ENCODE peak calls at places on chromosomes 4 and X, in ten cellular contexts. One of them, this sample, is unnamed.
A peak's percentile ranks its signal among the peaks of the same experiment; 100 is the strongest.

GRCh38 chrX:45266456-45266855 is 65.8 kb upstream of the DIPK2B start:
- DNase-seq in Caco-2: no peak
- DNase-seq in activated CD4-positive, alpha-beta T cell treated with anti-CD3 and anti-CD28 coated beads, Interleukin-2, amount 50 U/mL, for 4 hours: no peak
- DNase-seq in M059J: peak; percentile 42
- DNase-seq in brain pericyte: no peak
- DNase-seq in H54: no peak
- DNase-seq in stimulated activated CD4-positive, alpha-beta T cell treated with anti-CD3 and anti-CD28 coated beads, Interleukin-2, amount 100 ng/mL, for 24 hours: no peak
- DNase-seq in fibroblast of lung: no peak
- DNase-seq in T-helper 1 cell: no peak
- DNase-seq in NCI-H1105: no peak
- DNase-seq in this sample: no peak

GRCh38 chrX:130100180-130100579 is 10.1 kb downstream of the ELF4 start:
- DNase-seq in stimulated activated CD4-positive, alpha-beta T cell treated with anti-CD3 and anti-CD28 coated beads, Interleukin-2, amount 100 ng/mL, for 24 hours: no peak
- DNase-seq in activated CD4-positive, alpha-beta T cell treated with anti-CD3 and anti-CD28 coated beads, Interleukin-2, amount 50 U/mL, for 4 hours: no peak
- DNase-seq in Caco-2: no peak
- DNase-seq in M059J: peak; percentile 59
- DNase-seq in NCI-H1105: no peak
- DNase-seq in H54: no peak
- DNase-seq in T-helper 1 cell: no peak
- DNase-seq in fibroblast of lung: peak; percentile 63
- DNase-seq in brain pericyte: no peak
- DNase-seq in this sample: no peak

GRCh38 chr4:76850010-76850441 is 47.9 kb downstream of the SOWAHB start:
- DNase-seq in activated CD4-positive, alpha-beta T cell treated with anti-CD3 and anti-CD28 coated beads, Interleukin-2, amount 50 U/mL, for 4 hours: no peak
- DNase-seq in T-helper 1 cell: no peak
- DNase-seq in Caco-2: no peak
- DNase-seq in NCI-H1105: no peak
- DNase-seq in H54: no peak
- DNase-seq in brain pericyte: peak; percentile 55
- DNase-seq in M059J: peak; percentile 94
- DNase-seq in fibroblast of lung: peak; percentile 88
- DNase-seq in stimulated activated CD4-positive, alpha-beta T cell treated with anti-CD3 and anti-CD28 coated beads, Interleukin-2, amount 100 ng/mL, for 24 hours: no peak
- DNase-seq in this sample: no peak

GRCh38 chrX:15055146-15055930 is 182.1 kb downstream of the MOSPD2 start:
- DNase-seq in NCI-H1105: no peak
- DNase-seq in Caco-2: no peak
- DNase-seq in T-helper 1 cell: no peak
- DNase-seq in stimulated activated CD4-positive, alpha-beta T cell treated with anti-CD3 and anti-CD28 coated beads, Interleukin-2, amount 100 ng/mL, for 24 hours: no peak
- DNase-seq in brain pericyte: no peak
- DNase-seq in M059J: peak; percentile 76
- DNase-seq in activated CD4-positive, alpha-beta T cell treated with anti-CD3 and anti-CD28 coated beads, Interleukin-2, amount 50 U/mL, for 4 hours: no peak
- DNase-seq in H54: peak; percentile 1
- DNase-seq in fibroblast of lung: no peak
- DNase-seq in this sample: no peak

GRCh38 chr4:150080335-150080734 is 2.1 kb downstream of the DCLK2 start:
- DNase-seq in T-helper 1 cell: no peak
- DNase-seq in H54: peak; percentile 31
- DNase-seq in fibroblast of lung: peak; percentile 35
- DNase-seq in activated CD4-positive, alpha-beta T cell treated with anti-CD3 and anti-CD28 coated beads, Interleukin-2, amount 50 U/mL, for 4 hours: no peak
- DNase-seq in NCI-H1105: no peak
- DNase-seq in Caco-2: no peak
- DNase-seq in brain pericyte: no peak
- DNase-seq in stimulated activated CD4-positive, alpha-beta T cell treated with anti-CD3 and anti-CD28 coated beads, Interleukin-2, amount 100 ng/mL, for 24 hours: no peak
- DNase-seq in M059J: peak; percentile 7
- DNase-seq in this sample: no peak

GRCh38 chrX:47217121-47217851 is 1.2 kb upstream of the CDK16 start:
- DNase-seq in T-helper 1 cell: peak; percentile 7
- DNase-seq in activated CD4-positive, alpha-beta T cell treated with anti-CD3 and anti-CD28 coated beads, Interleukin-2, amount 50 U/mL, for 4 hours: peak; percentile 14
- DNase-seq in brain pericyte: no peak
- DNase-seq in stimulated activated CD4-positive, alpha-beta T cell treated with anti-CD3 and anti-CD28 coated beads, Interleukin-2, amount 100 ng/mL, for 24 hours: no peak
- DNase-seq in fibroblast of lung: no peak
- DNase-seq in H54: no peak
- DNase-seq in Caco-2: no peak
- DNase-seq in M059J: peak; percentile 95
- DNase-seq in NCI-H1105: no peak
- DNase-seq in this sample: peak; percentile 14

GRCh38 chr4:1245481-1246051 is 3.4 kb downstream of the CTBP1 start:
- DNase-seq in M059J: no peak
- DNase-seq in T-helper 1 cell: no peak
- DNase-seq in NCI-H1105: no peak
- DNase-seq in stimulated activated CD4-positive, alpha-beta T cell treated with anti-CD3 and anti-CD28 coated beads, Interleukin-2, amount 100 ng/mL, for 24 hours: no peak
- DNase-seq in fibroblast of lung: no peak
- DNase-seq in activated CD4-positive, alpha-beta T cell treated with anti-CD3 and anti-CD28 coated beads, Interleukin-2, amount 50 U/mL, for 4 hours: no peak
- DNase-seq in Caco-2: peak; percentile 32
- DNase-seq in brain pericyte: no peak
- DNase-seq in H54: no peak
- DNase-seq in this sample: no peak

GRCh38 chrX:140664939-140665338 is 44.6 kb upstream of the LINC00632 start:
- DNase-seq in Caco-2: no peak
- DNase-seq in H54: peak; percentile 2
- DNase-seq in fibroblast of lung: peak; percentile 37
- DNase-seq in NCI-H1105: no peak
- DNase-seq in brain pericyte: no peak
- DNase-seq in activated CD4-positive, alpha-beta T cell treated with anti-CD3 and anti-CD28 coated beads, Interleukin-2, amount 50 U/mL, for 4 hours: no peak
- DNase-seq in stimulated activated CD4-positive, alpha-beta T cell treated with anti-CD3 and anti-CD28 coated beads, Interleukin-2, amount 100 ng/mL, for 24 hours: no peak
- DNase-seq in M059J: peak; percentile 38
- DNase-seq in T-helper 1 cell: no peak
- DNase-seq in this sample: peak; percentile 1

GRCh38 chr4:187006189-187006618 is 282.5 kb upstream of the FAT1 start:
- DNase-seq in Caco-2: no peak
- DNase-seq in stimulated activated CD4-positive, alpha-beta T cell treated with anti-CD3 and anti-CD28 coated beads, Interleukin-2, amount 100 ng/mL, for 24 hours: no peak
- DNase-seq in H54: no peak
- DNase-seq in T-helper 1 cell: no peak
- DNase-seq in brain pericyte: no peak
- DNase-seq in activated CD4-positive, alpha-beta T cell treated with anti-CD3 and anti-CD28 coated beads, Interleukin-2, amount 50 U/mL, for 4 hours: no peak
- DNase-seq in NCI-H1105: no peak
- DNase-seq in fibroblast of lung: peak; percentile 74
- DNase-seq in M059J: no peak
- DNase-seq in this sample: no peak

GRCh38 chrX:2536974-2537373 is 36.2 kb upstream of the DHRSX start:
- DNase-seq in brain pericyte: no peak
- DNase-seq in fibroblast of lung: no peak
- DNase-seq in Caco-2: no peak
- DNase-seq in stimulated activated CD4-positive, alpha-beta T cell treated with anti-CD3 and anti-CD28 coated beads, Interleukin-2, amount 100 ng/mL, for 24 hours: no peak
- DNase-seq in activated CD4-positive, alpha-beta T cell treated with anti-CD3 and anti-CD28 coated beads, Interleukin-2, amount 50 U/mL, for 4 hours: no peak
- DNase-seq in T-helper 1 cell: no peak
- DNase-seq in M059J: no peak
- DNase-seq in H54: no peak
- DNase-seq in NCI-H1105: no peak
- DNase-seq in this sample: no peak

GRCh38 chr4:304987-305680 is at the start of gene ZNF732:
- DNase-seq in stimulated activated CD4-positive, alpha-beta T cell treated with anti-CD3 and anti-CD28 coated beads, Interleukin-2, amount 100 ng/mL, for 24 hours: no peak
- DNase-seq in fibroblast of lung: peak; percentile 78
- DNase-seq in brain pericyte: peak; percentile 22
- DNase-seq in Caco-2: no peak
- DNase-seq in NCI-H1105: no peak
- DNase-seq in M059J: no peak
- DNase-seq in activated CD4-positive, alpha-beta T cell treated with anti-CD3 and anti-CD28 coated beads, Interleukin-2, amount 50 U/mL, for 4 hours: no peak
- DNase-seq in T-helper 1 cell: no peak
- DNase-seq in H54: no peak
- DNase-seq in this sample: no peak

GRCh38 chrX:47129879-47130358 is 14.6 kb downstream of the NDUFB11 start:
- DNase-seq in H54: no peak
- DNase-seq in brain pericyte: no peak
- DNase-seq in stimulated activated CD4-positive, alpha-beta T cell treated with anti-CD3 and anti-CD28 coated beads, Interleukin-2, amount 100 ng/mL, for 24 hours: no peak
- DNase-seq in T-helper 1 cell: no peak
- DNase-seq in fibroblast of lung: peak; percentile 4
- DNase-seq in NCI-H1105: no peak
- DNase-seq in M059J: peak; percentile 21
- DNase-seq in Caco-2: no peak
- DNase-seq in activated CD4-positive, alpha-beta T cell treated with anti-CD3 and anti-CD28 coated beads, Interleukin-2, amount 50 U/mL, for 4 hours: no peak
- DNase-seq in this sample: no peak

GRCh38 chr4:144989306-144989705 is 108.7 kb downstream of the ANAPC10 start:
- DNase-seq in Caco-2: no peak
- DNase-seq in fibroblast of lung: no peak
- DNase-seq in brain pericyte: no peak
- DNase-seq in stimulated activated CD4-positive, alpha-beta T cell treated with anti-CD3 and anti-CD28 coated beads, Interleukin-2, amount 100 ng/mL, for 24 hours: no peak
- DNase-seq in M059J: no peak
- DNase-seq in T-helper 1 cell: no peak
- DNase-seq in activated CD4-positive, alpha-beta T cell treated with anti-CD3 and anti-CD28 coated beads, Interleukin-2, amount 50 U/mL, for 4 hours: no peak
- DNase-seq in NCI-H1105: no peak
- DNase-seq in H54: no peak
- DNase-seq in this sample: no peak

GRCh38 chr4:120005091-120005490 is 61.6 kb downstream of the MAD2L1 start:
- DNase-seq in T-helper 1 cell: no peak
- DNase-seq in Caco-2: no peak
- DNase-seq in H54: no peak
- DNase-seq in fibroblast of lung: no peak
- DNase-seq in brain pericyte: no peak
- DNase-seq in stimulated activated CD4-positive, alpha-beta T cell treated with anti-CD3 and anti-CD28 coated beads, Interleukin-2, amount 100 ng/mL, for 24 hours: no peak
- DNase-seq in activated CD4-positive, alpha-beta T cell treated with anti-CD3 and anti-CD28 coated beads, Interleukin-2, amount 50 U/mL, for 4 hours: no peak
- DNase-seq in M059J: no peak
- DNase-seq in NCI-H1105: no peak
- DNase-seq in this sample: no peak

GRCh38 chr4:142367326-142368188 is 478.5 kb downstream of the INPP4B start:
- DNase-seq in activated CD4-positive, alpha-beta T cell treated with anti-CD3 and anti-CD28 coated beads, Interleukin-2, amount 50 U/mL, for 4 hours: no peak
- DNase-seq in M059J: peak; percentile 54
- DNase-seq in NCI-H1105: no peak
- DNase-seq in Caco-2: no peak
- DNase-seq in stimulated activated CD4-positive, alpha-beta T cell treated with anti-CD3 and anti-CD28 coated beads, Interleukin-2, amount 100 ng/mL, for 24 hours: no peak
- DNase-seq in T-helper 1 cell: no peak
- DNase-seq in brain pericyte: no peak
- DNase-seq in H54: no peak
- DNase-seq in fibroblast of lung: no peak
- DNase-seq in this sample: no peak

GRCh38 chr4:123233409-123233808 is 163.2 kb upstream of the SPRY1 start:
- DNase-seq in T-helper 1 cell: no peak
- DNase-seq in stimulated activated CD4-positive, alpha-beta T cell treated with anti-CD3 and anti-CD28 coated beads, Interleukin-2, amount 100 ng/mL, for 24 hours: no peak
- DNase-seq in brain pericyte: no peak
- DNase-seq in fibroblast of lung: peak; percentile 9
- DNase-seq in H54: no peak
- DNase-seq in activated CD4-positive, alpha-beta T cell treated with anti-CD3 and anti-CD28 coated beads, Interleukin-2, amount 50 U/mL, for 4 hours: no peak
- DNase-seq in M059J: no peak
- DNase-seq in NCI-H1105: no peak
- DNase-seq in Caco-2: no peak
- DNase-seq in this sample: no peak

GRCh38 chrX:120512222-120512621 is 43.1 kb upstream of the LAMP2 start:
- DNase-seq in activated CD4-positive, alpha-beta T cell treated with anti-CD3 and anti-CD28 coated beads, Interleukin-2, amount 50 U/mL, for 4 hours: no peak
- DNase-seq in Caco-2: no peak
- DNase-seq in H54: no peak
- DNase-seq in stimulated activated CD4-positive, alpha-beta T cell treated with anti-CD3 and anti-CD28 coated beads, Interleukin-2, amount 100 ng/mL, for 24 hours: no peak
- DNase-seq in fibroblast of lung: no peak
- DNase-seq in brain pericyte: no peak
- DNase-seq in NCI-H1105: no peak
- DNase-seq in T-helper 1 cell: no peak
- DNase-seq in M059J: no peak
- DNase-seq in this sample: no peak

GRCh38 chr4:150348079-150348478 is 233.9 kb upstream of the MAB21L2 start:
- DNase-seq in activated CD4-positive, alpha-beta T cell treated with anti-CD3 and anti-CD28 coated beads, Interleukin-2, amount 50 U/mL, for 4 hours: no peak
- DNase-seq in T-helper 1 cell: no peak
- DNase-seq in stimulated activated CD4-positive, alpha-beta T cell treated with anti-CD3 and anti-CD28 coated beads, Interleukin-2, amount 100 ng/mL, for 24 hours: no peak
- DNase-seq in brain pericyte: no peak
- DNase-seq in Caco-2: no peak
- DNase-seq in fibroblast of lung: peak; percentile 60
- DNase-seq in M059J: peak; percentile 79
- DNase-seq in NCI-H1105: no peak
- DNase-seq in H54: no peak
- DNase-seq in this sample: no peak

GRCh38 chr4:103197765-103198110 is 405 bp downstream of the CENPE start:
- DNase-seq in Caco-2: no peak
- DNase-seq in M059J: no peak
- DNase-seq in fibroblast of lung: no peak
- DNase-seq in T-helper 1 cell: no peak
- DNase-seq in stimulated activated CD4-positive, alpha-beta T cell treated with anti-CD3 and anti-CD28 coated beads, Interleukin-2, amount 100 ng/mL, for 24 hours: no peak
- DNase-seq in NCI-H1105: no peak
- DNase-seq in activated CD4-positive, alpha-beta T cell treated with anti-CD3 and anti-CD28 coated beads, Interleukin-2, amount 50 U/mL, for 4 hours: no peak
- DNase-seq in brain pericyte: peak; percentile 5
- DNase-seq in H54: no peak
- DNase-seq in this sample: peak; percentile 10

GRCh38 chr4:153374471-153374870 is 30.0 kb downstream of the MND1 start:
- DNase-seq in M059J: no peak
- DNase-seq in activated CD4-positive, alpha-beta T cell treated with anti-CD3 and anti-CD28 coated beads, Interleukin-2, amount 50 U/mL, for 4 hours: no peak
- DNase-seq in T-helper 1 cell: no peak
- DNase-seq in Caco-2: no peak
- DNase-seq in stimulated activated CD4-positive, alpha-beta T cell treated with anti-CD3 and anti-CD28 coated beads, Interleukin-2, amount 100 ng/mL, for 24 hours: no peak
- DNase-seq in brain pericyte: no peak
- DNase-seq in H54: no peak
- DNase-seq in fibroblast of lung: no peak
- DNase-seq in NCI-H1105: no peak
- DNase-seq in this sample: no peak

GRCh38 chr4:118154643-118155042 is 120.4 kb downstream of the NDST3 start:
- DNase-seq in activated CD4-positive, alpha-beta T cell treated with anti-CD3 and anti-CD28 coated beads, Interleukin-2, amount 50 U/mL, for 4 hours: no peak
- DNase-seq in brain pericyte: no peak
- DNase-seq in H54: no peak
- DNase-seq in NCI-H1105: no peak
- DNase-seq in T-helper 1 cell: no peak
- DNase-seq in stimulated activated CD4-positive, alpha-beta T cell treated with anti-CD3 and anti-CD28 coated beads, Interleukin-2, amount 100 ng/mL, for 24 hours: no peak
- DNase-seq in M059J: peak; percentile 61
- DNase-seq in fibroblast of lung: peak; percentile 36
- DNase-seq in Caco-2: no peak
- DNase-seq in this sample: no peak

This sample was measured in A549.